ENCODE peak calls at places on chromosomes 12 and 14, in four cellular contexts. D, Q, N and J are unnamed samples.

GRCh38 chr12:25958254-25959068 is at the start of gene RASSF8:
- DNase-seq in D (no peak), Q (no peak), N (peak; percentile 67), J (peak; percentile 29)

GRCh38 chr12:78559441-78559840 is 305.1 kb upstream of the SYT1 start:
- DNase-seq in D (no peak), Q (no peak), N (no peak), J (no peak)

GRCh38 chr14:94550041-94550440 is 11.2 kb upstream of the SERPINA4 start:
- DNase-seq in D (no peak), Q (no peak), N (no peak), J (no peak)

GRCh38 chr12:127277882-127278281 is 989.1 kb upstream of the TMEM132C start:
- DNase-seq in D (no peak), Q (no peak), N (no peak), J (no peak)

GRCh38 chr12:111309584-111309983 is 59.3 kb downstream of the PHETA1 start:
- DNase-seq in D (no peak), Q (no peak), N (no peak), J (no peak)

GRCh38 chr12:26338574-26339572 is 143.5 kb downstream of the SSPN start:
- DNase-seq in D (no peak), Q (no peak), N (no peak), J (no peak)

GRCh38 chr14:85444685-85445084 is 85.3 kb upstream of the FLRT2 start:
- DNase-seq in D (peak; percentile 33), Q (no peak), N (no peak), J (no peak)

GRCh38 chr14:21868442-21869046 is 194.9 kb upstream of the OR4E1 start:
- DNase-seq in D (peak; percentile 5), Q (peak; percentile 70), N (no peak), J (peak; percentile 66)

GRCh38 chr14:52443506-52443905 is 108.8 kb downstream of the TXNDC16 start:
- DNase-seq in D (no peak), Q (no peak), N (no peak), J (no peak)

GRCh38 chr14:50677527-50678063 is 9.5 kb upstream of the SAV1 start:
- DNase-seq in D (no peak), Q (no peak), N (no peak), J (no peak)

GRCh38 chr14:92481811-92482559 is 31.6 kb upstream of the RIN3 start:
- DNase-seq in D (no peak), Q (no peak), N (peak; percentile 28), J (no peak)

GRCh38 chr12:7134371-7135166 is 4.4 kb downstream of the CLSTN3 start:
- DNase-seq in D (no peak), Q (no peak), N (no peak), J (no peak)